ENCODE peak calls at places on chromosome 19, in eight cellular contexts. P is brain microvascular endothelial cell; E is A549; K is activated CD4-positive, alpha-beta memory T cell treated with anti-CD3 and anti-CD28 coated beads, Interleukin-2, amount 10 ng/mL, durations not matched to agents 7 days and 5 days; O is H7; A is activated CD4-positive, alpha-beta T cell treated with anti-CD3 and anti-CD28 coated beads for 24 hours; Y is LoVo; X is NCI-H1092 treated with DMSO at 0.1 percent for 48 hours. S is an unnamed sample.

GRCh38 chr19:45076029-45076850 is at the start of gene ZNF296:
- DNase-seq in P (no peak), E (peak), K (peak), O (peak), A (peak), Y (peak), X (no peak), S (peak)

GRCh38 chr19:17035842-17036424 is 9.3 kb upstream of the CPAMD8 start:
- DNase-seq in P (no peak), E (no peak), K (no peak), O (peak), A (no peak), Y (no peak), X (no peak), S (no peak)

GRCh38 chr19:42401365-42402303 is 11.5 kb upstream of the CNFN start:
- DNase-seq in P (peak), E (peak), K (peak), O (peak), A (peak), Y (peak), X (peak), S (peak)

GRCh38 chr19:11624064-11624463 is 26.8 kb downstream of the ZNF627 start:
- DNase-seq in P (peak), E (no peak), K (no peak), O (no peak), A (no peak), Y (peak), X (no peak), S (no peak)

GRCh38 chr19:39390460-39390758 is 497 bp downstream of the PAF1 start:
- DNase-seq in P (no peak), E (peak), K (peak), O (no peak), A (peak), Y (peak), X (no peak), S (no peak)

GRCh38 chr19:42488783-42489521 is 39.3 kb downstream of the CEACAM1 start:
- DNase-seq in P (no peak), E (no peak), K (no peak), O (no peak), A (no peak), Y (no peak), X (no peak), S (peak)

GRCh38 chr19:58409010-58409790 is 751 bp downstream of the ZNF584 start:
- DNase-seq in P (no peak), E (no peak), K (no peak), O (peak), A (no peak), Y (peak), X (peak), S (no peak)

GRCh38 chr19:23440791-23441190 is 45.5 kb upstream of the ZNF91 start:
- DNase-seq in P (no peak), E (peak), K (no peak), O (peak), A (no peak), Y (no peak), X (no peak), S (peak)

GRCh38 chr19:35756373-35757230 is at the start of gene HSPB6:
- DNase-seq in P (peak), E (no peak), K (no peak), O (peak), A (no peak), Y (no peak), X (no peak), S (no peak)

GRCh38 chr19:3382460-3383100 is 16.2 kb downstream of the NFIC start:
- DNase-seq in P (no peak), E (no peak), K (no peak), O (no peak), A (no peak), Y (no peak), X (no peak), S (no peak)

GRCh38 chr19:2775556-2776430 is 7.3 kb downstream of the SGTA start:
- DNase-seq in P (peak), E (no peak), K (peak), O (no peak), A (peak), Y (no peak), X (no peak), S (no peak)

GRCh38 chr19:778910-779653 is 18.2 kb upstream of the PTBP1 start:
- DNase-seq in P (peak), E (peak), K (no peak), O (peak), A (no peak), Y (no peak), X (no peak), S (peak)

GRCh38 chr19:27765912-27766725 is 1446.8 kb downstream of the UQCRFS1 start:
- DNase-seq in P (no peak), E (no peak), K (no peak), O (no peak), A (no peak), Y (no peak), X (no peak), S (no peak)

GRCh38 chr19:28610731-28611130 is 602.2 kb downstream of the UQCRFS1 start:
- DNase-seq in P (no peak), E (no peak), K (no peak), O (no peak), A (no peak), Y (no peak), X (no peak), S (no peak)

GRCh38 chr19:49224856-49225255 is 67.3 kb downstream of the TRPM4 start:
- DNase-seq in P (peak), E (peak), K (peak), O (peak), A (no peak), Y (peak), X (peak), S (peak)

GRCh38 chr19:54191671-54192453 is 754 bp downstream of the TSEN34 start:
- DNase-seq in P (no peak), E (no peak), K (no peak), O (no peak), A (no peak), Y (no peak), X (no peak), S (no peak)

S was measured in HuH-7.